ENCODE peak calls at places on chromosomes 6 and 20, in five cellular contexts. D, Y, M, T and S are unnamed samples.

GRCh38 chr6:31474871-31475286 is 23.1 kb upstream of the MICB start:
- DNase-seq in Y (no peak), D (peak; percentile 55), M (no peak), T (peak; percentile 87), S (no peak)

GRCh38 chr20:45114465-45115385 is at the start of gene WFDC5:
- DNase-seq in D (no peak), M (no peak), T (peak; percentile 52), Y (no peak), S (no peak)

GRCh38 chr6:118980063-118980462 is 45.1 kb upstream of the MCM9 start:
- DNase-seq in D (no peak), T (no peak), M (no peak), Y (peak; percentile 66), S (peak; percentile 14)

GRCh38 chr6:2542858-2543218 is 207.9 kb downstream of the MYLK4 start:
- DNase-seq in M (no peak), T (no peak), Y (peak; percentile 45), D (no peak), S (peak; percentile 79)

GRCh38 chr6:72826744-72827438 is 205.0 kb downstream of the KCNQ5 start:
- DNase-seq in Y (peak; percentile 73), D (no peak), T (no peak), M (no peak), S (no peak)

GRCh38 chr6:161265554-161265953 is 8.3 kb downstream of the AGPAT4 start:
- DNase-seq in D (no peak), M (no peak), T (peak; percentile 32), Y (no peak), S (peak; percentile 78)

GRCh38 chr20:24481188-24481587 is 11.8 kb downstream of the SYNDIG1 start:
- DNase-seq in M (no peak), T (no peak), D (no peak), Y (no peak), S (no peak)

GRCh38 chr20:57211949-57212889 is 54.2 kb downstream of the BMP7 start:
- DNase-seq in Y (peak; percentile 74), T (peak; percentile 75), M (peak; percentile 67), D (peak; percentile 75), S (peak; percentile 88)

GRCh38 chr6:139531148-139531547 is 156.7 kb upstream of the CITED2 start:
- DNase-seq in M (no peak), D (no peak), T (no peak), Y (peak; percentile 60), S (no peak)

GRCh38 chr6:109271622-109272021 is 110.6 kb downstream of the CD164 start:
- DNase-seq in D (no peak), Y (no peak), M (no peak), T (no peak), S (no peak)

GRCh38 chr6:84897874-84898635 is 133.7 kb upstream of the TBX18 start:
- DNase-seq in Y (peak; percentile 19), D (no peak), T (no peak), M (no peak), S (peak; percentile 59)

GRCh38 chr20:57657537-57658446 is 37.6 kb upstream of the ZBP1 start:
- DNase-seq in D (peak; percentile 23), M (no peak), Y (no peak), T (peak; percentile 39), S (no peak)

GRCh38 chr20:60261323-60261722 is 303.1 kb downstream of the CDH26 start:
- DNase-seq in D (no peak), Y (no peak), M (no peak), T (no peak), S (no peak)

GRCh38 chr6:134117409-134117808 is 65.0 kb upstream of the SLC2A12 start:
- DNase-seq in M (no peak), D (no peak), Y (peak; percentile 72), T (no peak), S (peak; percentile 21)

GRCh38 chr6:110520188-110520956 is 44.0 kb upstream of the SLC22A16 start:
- DNase-seq in D (no peak), Y (no peak), M (no peak), T (no peak), S (no peak)

GRCh38 chr6:67300430-67301040 is 1334.5 kb upstream of the ADGRB3 start:
- DNase-seq in T (no peak), D (no peak), Y (no peak), M (no peak), S (no peak)

GRCh38 chr6:41935685-41936072 is 5.9 kb downstream of the CCND3 start:
- DNase-seq in M (no peak), D (peak; percentile 42), T (peak; percentile 53), Y (no peak), S (no peak)

GRCh38 chr6:167840526-167841179 is 13.9 kb downstream of the AFDN start:
- DNase-seq in D (no peak), M (no peak), Y (no peak), T (no peak), S (no peak)

GRCh38 chr6:16305788-16306187 is 67.4 kb downstream of the GMPR start:
- DNase-seq in M (no peak), D (no peak), Y (no peak), T (no peak), S (no peak)

GRCh38 chr6:44064089-44064947 is 62.9 kb downstream of the MRPL14 start:
- DNase-seq in M (no peak), D (no peak), Y (peak; percentile 100), T (no peak), S (peak; percentile 74)

GRCh38 chr6:163828038-163828790 is 413.7 kb downstream of the QKI start:
- DNase-seq in D (no peak), T (no peak), M (no peak), Y (no peak), S (no peak)

GRCh38 chr20:19903168-19903676 is 113.9 kb upstream of the NAA20 start:
- DNase-seq in D (no peak), Y (peak; percentile 94), M (no peak), T (no peak), S (no peak)

GRCh38 chr6:28543671-28544131 is 18.0 kb downstream of the GPX5 start:
- DNase-seq in T (peak; percentile 69), M (peak; percentile 43), Y (no peak), D (peak; percentile 51), S (no peak)

GRCh38 chr6:137764464-137764863 is 102.6 kb upstream of the TNFAIP3 start:
- DNase-seq in T (no peak), D (no peak), M (no peak), Y (peak; percentile 60), S (peak; percentile 53)

GRCh38 chr6:116096979-116097816 is 3.5 kb upstream of the NT5DC1 start:
- DNase-seq in D (no peak), M (no peak), Y (peak; percentile 21), T (no peak), S (no peak)
- H2BK12ac ChIP-seq in D (no peak overlapping the region), M (no peak overlapping the region), Y (no peak overlapping the region), T (no peak overlapping the region), S (no peak overlapping the region)

GRCh38 chr6:71222676-71223075 is 65.9 kb upstream of the OGFRL1 start:
- DNase-seq in Y (no peak), D (no peak), M (no peak), T (no peak), S (no peak)

GRCh38 chr6:71226151-71226550 is 62.5 kb upstream of the OGFRL1 start:
- DNase-seq in Y (no peak), D (no peak), M (no peak), T (no peak), S (no peak)

GRCh38 chr6:71224011-71224410 is 64.6 kb upstream of the OGFRL1 start:
- DNase-seq in T (no peak), D (no peak), Y (no peak), M (no peak), S (no peak)

GRCh38 chr6:71229466-71229865 is 59.1 kb upstream of the OGFRL1 start:
- DNase-seq in Y (peak; percentile 41), T (no peak), D (no peak), M (no peak), S (no peak)

DNA sequence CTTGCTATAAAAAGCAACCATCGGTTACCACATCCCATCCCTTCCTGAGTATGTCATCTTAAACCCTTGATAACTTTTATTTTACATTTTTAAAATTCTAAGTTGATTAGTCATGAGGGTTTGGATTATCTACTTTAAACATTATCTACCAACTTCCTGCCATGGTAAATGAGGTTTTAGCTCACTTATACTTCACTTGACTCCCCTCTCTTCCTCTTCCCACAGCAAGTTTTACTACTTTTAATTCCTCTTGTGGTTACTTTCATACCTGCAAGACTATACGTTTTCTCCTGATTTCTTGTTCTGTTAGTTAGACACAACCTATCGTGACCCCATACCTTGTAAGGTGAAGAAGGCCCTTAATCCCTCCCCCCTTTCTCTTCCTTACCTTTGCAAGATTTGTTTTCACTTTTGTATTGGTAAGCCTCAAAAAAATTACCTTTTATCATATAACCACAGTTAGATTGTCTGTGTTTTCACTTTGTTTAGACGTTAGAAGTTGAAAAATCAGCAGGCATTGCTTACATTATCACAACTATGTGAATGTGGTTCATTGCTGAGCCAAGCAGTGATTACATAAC is 60.1 kb upstream of the OGFRL1 start:
- DNase-seq in Y (peak; percentile 51), D (no peak), M (no peak), T (no peak), S (no peak)
- H4K91ac ChIP-seq in Y (no peak overlapping the region), D (no peak overlapping the region), M (no peak overlapping the region), T (no peak overlapping the region), S (no peak overlapping the region)

DNA sequence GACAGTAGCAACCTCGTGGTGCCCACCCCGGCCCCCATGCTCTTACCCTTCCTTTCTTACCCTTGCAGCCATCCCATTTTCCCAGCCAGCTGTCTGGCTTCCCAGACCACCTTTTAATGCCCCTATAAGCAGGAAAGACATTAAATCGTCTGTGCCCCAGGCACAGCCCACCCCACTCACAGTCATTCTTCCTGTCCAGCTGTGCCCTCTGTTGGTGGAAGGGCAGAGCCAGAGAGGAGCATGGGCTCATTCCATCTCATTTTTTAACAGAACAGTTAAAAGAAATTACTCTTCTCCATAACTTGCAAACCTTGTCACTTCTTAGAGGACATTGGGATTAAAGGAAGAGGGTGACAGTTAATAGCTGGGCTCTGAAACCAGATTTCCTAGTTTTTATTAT is 240.5 kb downstream of the NRN1 start:
- DNase-seq in Y (peak; percentile 10), M (no peak), D (peak; percentile 30), T (no peak), S (no peak)
- H2BK12ac ChIP-seq in Y (no peak overlapping the region), M (no peak overlapping the region), D (no peak overlapping the region), T (no peak overlapping the region), S (no peak overlapping the region)

GRCh38 chr6:153003294-153003645 is 761 bp upstream of the MTRF1L start:
- DNase-seq in T (no peak), D (no peak), Y (no peak), M (no peak), S (peak; percentile 7)
- H4K91ac ChIP-seq in T (no peak overlapping the region), D (no peak overlapping the region), Y (no peak overlapping the region), M (no peak overlapping the region), S (peak overlapping the region; percentile 55)